ENCODE peak calls at places on chromosomes 12 and 14, in eight cellular contexts. M, L, T, K, S, J, H and F are unnamed samples. For H3K4me1, the result is how much of the 10 kb centered on the place peaks cover.

GRCh38 chr14:102889615-102890014 is 32.8 kb upstream of the AMN start:
- DNase-seq in L (no peak), J (no peak), T (no peak), S (no peak), M (no peak), H (no peak), K (no peak), F (no peak)

GRCh38 chr12:59084758-59085383 is 164.6 kb upstream of the LRIG3 start:
- DNase-seq in K (no peak), M (no peak), J (no peak), S (no peak), H (no peak), T (no peak), L (no peak), F (no peak)

GRCh38 chr12:15709524-15709923 is 79.7 kb downstream of the EPS8 start:
- DNase-seq in M (no peak), T (no peak), H (no peak), J (no peak), L (no peak), K (no peak), S (no peak), F (no peak)

GRCh38 chr12:54657048-54657696 is 9.0 kb upstream of the DCD start:
- DNase-seq in T (no peak), S (no peak), H (no peak), M (no peak), K (no peak), J (no peak), L (peak), F (no peak)

GRCh38 chr14:80215756-80216581 is 4.7 kb upstream of the DIO2 start:
- DNase-seq in M (no peak), K (no peak), L (no peak), J (no peak), S (peak), H (peak), T (no peak), F (peak)

GRCh38 chr12:473863-474577 is 14.3 kb downstream of the B4GALNT3 start:
- DNase-seq in H (no peak), K (no peak), M (no peak), J (no peak), L (no peak), T (no peak), S (no peak), F (no peak)

GRCh38 chr14:23378612-23379220 is 1.9 kb downstream of the CMTM5 start:
- DNase-seq in T (no peak), J (no peak), M (no peak), K (no peak), L (no peak), H (no peak), S (no peak), F (no peak)

GRCh38 chr12:91219511-91219910 is 36.9 kb upstream of the DCN start:
- DNase-seq in H (no peak), T (no peak), S (no peak), J (no peak), M (no peak), L (no peak), K (no peak), F (no peak)

GRCh38 chr12:32399373-32400113 is at the start of gene FGD4:
- DNase-seq in K (peak), L (peak), M (peak), S (peak), H (peak), T (peak), J (peak), F (peak)

GRCh38 chr14:101627913-101628257 is 66.6 kb downstream of the DIO3 start:
- DNase-seq in L (no peak), H (no peak), J (no peak), M (no peak), S (no peak), K (no peak), T (no peak), F (no peak)
- H3K4me3 ChIP-seq in L (no peak), H (no peak), J (no peak), M (no peak), S (peak), K (no peak), T (no peak), F (no peak)

GRCh38 chr14:105472496-105472991 is 2.1 kb upstream of the CRIP2 start:
- DNase-seq in K (peak), T (no peak), H (no peak), M (no peak), L (no peak), S (peak), J (peak), F (peak)
- TF ChIP-seq CTCF in K (no peak), T (no peak), H (no peak), M (no peak), L (no peak), S (peak), J (no peak), F (no peak)

DNA sequence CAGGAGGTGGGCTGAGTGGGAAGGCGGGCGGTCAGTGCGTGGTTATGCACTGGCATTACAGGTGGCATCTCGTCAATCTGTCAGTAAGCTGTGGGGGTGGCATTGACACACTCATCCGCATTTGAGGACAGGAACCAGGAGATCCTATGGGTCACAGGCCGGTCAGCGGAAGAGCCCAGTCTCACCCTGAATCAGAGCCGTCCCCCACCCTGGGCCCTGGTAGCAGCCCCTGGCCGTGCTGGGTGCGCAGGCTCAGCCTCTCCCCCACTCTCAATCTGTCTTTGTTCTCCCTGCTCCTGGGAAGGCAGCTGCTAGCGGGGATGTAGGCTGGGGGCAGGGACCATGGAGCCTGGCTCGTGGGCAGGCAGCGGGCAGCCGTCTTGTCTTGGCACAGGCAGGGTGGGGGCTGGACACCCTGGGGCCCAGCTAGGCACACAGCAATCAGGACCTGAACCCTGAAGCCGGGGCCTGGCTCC is 5.1 kb downstream of the INF2 start:
- DNase-seq in S (no peak), H (no peak), J (no peak), T (no peak), K (no peak), M (no peak), L (no peak), F (no peak)
- H3K4me1 ChIP-seq in S (half or more), H (under half), J (under half), T (under half), K (under half), M (under half), L (under half), F (half or more)

GRCh38 chr12:57888407-57889157 is 42.1 kb upstream of the CTDSP2 start:
- DNase-seq in H (peak), S (peak), T (peak), J (peak), K (no peak), L (peak), M (no peak), F (no peak)
- H3K4me3 ChIP-seq in H (no peak), S (peak), T (no peak), J (no peak), K (no peak), L (no peak), M (no peak), F (no peak)

GRCh38 chr14:76091036-76091435 is 60.7 kb upstream of the GPATCH2L start:
- DNase-seq in L (no peak), J (no peak), K (no peak), T (no peak), H (no peak), M (no peak), S (peak), F (peak)
- TF ChIP-seq CTCF in L (no peak), J (no peak), K (no peak), T (no peak), H (no peak), M (no peak), S (peak), F (no peak)

GRCh38 chr12:122096014-122096413 is 17.5 kb downstream of the MLXIP start:
- DNase-seq in J (no peak), L (no peak), K (no peak), S (no peak), M (no peak), H (no peak), T (no peak), F (no peak)
- H3K4me1 ChIP-seq in J (under half), L (under half), K (half or more), S (half or more), M (under half), H (under half), T (under half), F (under half)

DNA sequence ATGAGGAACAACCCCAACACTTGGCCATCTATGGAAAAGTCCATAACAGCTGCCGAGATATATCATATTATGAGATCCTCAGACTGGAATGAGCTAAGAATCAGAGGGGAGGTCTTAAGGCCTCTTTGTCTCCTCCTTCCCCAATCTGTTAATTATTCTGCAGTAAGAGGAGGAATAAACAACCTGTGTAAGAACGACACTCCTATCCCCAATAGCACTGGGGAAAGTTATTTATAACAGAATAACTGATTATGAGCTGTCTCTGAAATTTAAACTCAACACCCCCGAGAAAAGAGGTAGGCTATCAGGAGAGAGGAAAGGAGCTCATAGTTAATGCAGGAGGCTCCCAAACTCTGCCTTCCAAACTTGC is 68.0 kb downstream of the NIN start:
- DNase-seq in M (no peak), L (no peak), J (no peak), K (no peak), H (no peak), S (no peak), T (no peak), F (no peak)
- H3K4me3 ChIP-seq in M (no peak), L (no peak), J (no peak), K (no peak), H (no peak), S (no peak), T (no peak), F (no peak)

GRCh38 chr12:75511116-75512048 is at the start of gene KRR1:
- DNase-seq in J (peak), K (peak), L (peak), H (peak), M (peak), S (peak), T (peak), F (peak)
- TF ChIP-seq CTCF in J (peak), K (no peak), L (no peak), H (no peak), M (peak), S (peak), T (no peak), F (no peak)